ENCODE peak calls at places on chromosomes 16 and 17, in four cellular contexts. One of them, this sample, is unnamed.

GRCh38 chr17:7992924-7993323 is 9.5 kb upstream of the GUCY2D start:
- DNase-seq in mesenchymal stem cell: no peak
- DNase-seq in H1: no peak
- DNase-seq in H9: no peak
- DNase-seq in this sample: no peak

GRCh38 chr16:1196494-1196893 is 28.6 kb downstream of the TPSG1 start:
- DNase-seq in mesenchymal stem cell: no peak
- DNase-seq in H1: no peak
- DNase-seq in H9: no peak
- DNase-seq in this sample: no peak

GRCh38 chr16:16141784-16142396 is 81.4 kb downstream of the ABCC6 start:
- DNase-seq in mesenchymal stem cell: no peak
- DNase-seq in H1: no peak
- DNase-seq in H9: no peak
- DNase-seq in this sample: no peak

GRCh38 chr16:71311553-71312158 is 22.5 kb upstream of the CMTR2 start:
- DNase-seq in mesenchymal stem cell: peak
- DNase-seq in H1: peak
- DNase-seq in H9: peak
- DNase-seq in this sample: peak

GRCh38 chr16:66961065-66961744 is at the start of gene CES3:
- DNase-seq in mesenchymal stem cell: peak
- DNase-seq in H1: peak
- DNase-seq in H9: peak
- DNase-seq in this sample: peak

GRCh38 chr16:4114257-4115208 is 1.7 kb downstream of the ADCY9 start:
- DNase-seq in mesenchymal stem cell: no peak
- DNase-seq in H1: no peak
- DNase-seq in H9: no peak
- DNase-seq in this sample: no peak

GRCh38 chr17:21039839-21040575 is 2.8 kb downstream of the USP22 start:
- DNase-seq in mesenchymal stem cell: peak
- DNase-seq in H1: no peak
- DNase-seq in H9: no peak
- DNase-seq in this sample: no peak

GRCh38 chr17:72192409-72193192 is 71.8 kb downstream of the SOX9 start:
- DNase-seq in mesenchymal stem cell: peak
- DNase-seq in H1: no peak
- DNase-seq in H9: no peak
- DNase-seq in this sample: peak

GRCh38 chr17:13550291-13550690 is 51.4 kb downstream of the HS3ST3A1 start:
- DNase-seq in mesenchymal stem cell: no peak
- DNase-seq in H1: no peak
- DNase-seq in H9: no peak
- DNase-seq in this sample: no peak
- H3K4ac ChIP-seq in mesenchymal stem cell: no peak
- H3K4ac ChIP-seq in H1: no peak
- H3K4ac ChIP-seq in H9: no peak
- H3K4ac ChIP-seq in this sample: no peak

DNA sequence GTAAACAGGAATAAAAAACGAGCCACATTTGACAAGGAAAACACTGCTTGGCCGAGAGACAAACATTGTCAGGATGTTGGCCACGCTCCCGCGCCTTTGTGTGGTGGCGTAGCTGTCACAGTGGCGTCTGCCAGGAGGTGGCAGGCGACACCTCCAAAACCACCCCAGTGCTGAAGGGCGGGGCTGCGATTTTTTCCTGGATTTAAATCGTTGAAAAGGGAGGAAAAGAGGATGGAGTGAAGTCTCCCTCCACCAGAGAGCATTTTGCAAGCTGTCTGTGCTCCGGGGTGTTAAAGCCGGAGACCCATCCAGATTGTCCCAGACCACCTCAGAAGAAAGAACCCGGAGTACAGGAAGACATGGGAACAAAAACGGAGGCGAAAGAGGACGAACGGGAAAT is 12.7 kb downstream of the MRM3 start:
- DNase-seq in mesenchymal stem cell: peak
- DNase-seq in H1: no peak
- DNase-seq in H9: peak
- DNase-seq in this sample: peak
- H2AFZ ChIP-seq in mesenchymal stem cell: no peak
- H2AFZ ChIP-seq in H1: no peak
- H2AFZ ChIP-seq in H9: no peak
- H2AFZ ChIP-seq in this sample: no peak

GRCh38 chr16:86259499-86259898 is 250.8 kb upstream of the FOXF1 start:
- DNase-seq in mesenchymal stem cell: no peak
- DNase-seq in H1: no peak
- DNase-seq in H9: peak
- DNase-seq in this sample: no peak
- H3K18ac ChIP-seq in mesenchymal stem cell: peak
- H3K18ac ChIP-seq in H1: no peak
- H3K18ac ChIP-seq in H9: no peak
- H3K18ac ChIP-seq in this sample: no peak

DNA sequence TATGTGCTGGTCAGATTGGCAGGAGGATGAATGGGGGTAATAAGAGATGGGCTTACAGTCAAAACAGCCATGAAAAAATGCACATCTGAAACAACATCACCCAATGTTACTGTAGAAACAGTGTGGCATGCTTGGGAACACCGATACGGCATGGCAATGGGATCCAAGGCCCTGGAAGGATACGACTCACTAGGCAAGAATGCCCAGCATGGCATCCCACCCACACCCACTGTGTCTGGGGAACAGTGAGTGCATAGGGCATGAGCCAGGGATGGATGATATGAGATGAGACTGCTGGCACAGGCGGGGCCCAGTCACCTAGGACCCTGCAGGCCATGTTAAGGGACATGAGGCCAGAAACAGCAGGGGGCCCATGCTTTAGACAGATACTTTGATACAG is 11.5 kb downstream of the TRIM25 start:
- DNase-seq in mesenchymal stem cell: no peak
- DNase-seq in H1: no peak
- DNase-seq in H9: no peak
- DNase-seq in this sample: no peak
- H3K4ac ChIP-seq in mesenchymal stem cell: no peak
- H3K4ac ChIP-seq in H1: no peak
- H3K4ac ChIP-seq in H9: no peak
- H3K4ac ChIP-seq in this sample: no peak

GRCh38 chr17:48313096-48313495 is 116.9 kb downstream of the SKAP1 start:
- DNase-seq in mesenchymal stem cell: no peak
- DNase-seq in H1: no peak
- DNase-seq in H9: no peak
- DNase-seq in this sample: no peak
- H2AFZ ChIP-seq in mesenchymal stem cell: no peak
- H2AFZ ChIP-seq in H1: no peak
- H2AFZ ChIP-seq in H9: no peak
- H2AFZ ChIP-seq in this sample: no peak

GRCh38 chr17:81553616-81554181 is 1.5 kb upstream of the FAAP100 start:
- DNase-seq in mesenchymal stem cell: peak
- DNase-seq in H1: no peak
- DNase-seq in H9: no peak
- DNase-seq in this sample: no peak

GRCh38 chr17:81551458-81552243 is 502 bp downstream of the FAAP100 start:
- DNase-seq in mesenchymal stem cell: peak
- DNase-seq in H1: no peak
- DNase-seq in H9: no peak
- DNase-seq in this sample: peak

GRCh38 chr17:81553018-81553615 is 964 bp upstream of the FAAP100 start:
- DNase-seq in mesenchymal stem cell: peak
- DNase-seq in H1: peak
- DNase-seq in H9: peak
- DNase-seq in this sample: peak

GRCh38 chr17:81550830-81551457 is 1.2 kb downstream of the FAAP100 start:
- DNase-seq in mesenchymal stem cell: no peak
- DNase-seq in H1: no peak
- DNase-seq in H9: no peak
- DNase-seq in this sample: no peak

GRCh38 chr17:81552244-81553017 is at the start of gene FAAP100:
- DNase-seq in mesenchymal stem cell: peak
- DNase-seq in H1: no peak
- DNase-seq in H9: peak
- DNase-seq in this sample: peak
- H3K18ac ChIP-seq in mesenchymal stem cell: peak
- H3K18ac ChIP-seq in H1: peak
- H3K18ac ChIP-seq in H9: peak
- H3K18ac ChIP-seq in this sample: peak

DNA sequence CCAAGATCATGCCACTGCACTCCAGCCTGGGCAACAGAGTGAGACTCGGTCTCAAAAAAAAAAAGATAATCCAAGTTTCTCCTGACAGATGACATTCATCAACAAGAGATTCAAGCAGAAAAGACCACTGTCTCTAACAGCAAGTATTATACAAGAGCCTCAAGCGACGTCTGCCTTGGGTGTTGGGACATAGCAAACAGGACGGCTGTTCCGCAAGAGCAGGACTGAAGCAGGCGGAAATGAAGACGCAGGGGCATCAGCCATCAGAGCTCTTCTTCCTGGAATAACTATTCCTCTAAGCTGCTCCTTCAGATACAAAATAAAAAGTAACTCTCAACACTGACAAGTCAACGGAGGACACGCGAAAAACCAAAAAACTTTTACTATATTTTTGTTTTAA is 54.0 kb downstream of the ANKRD11 start:
- DNase-seq in mesenchymal stem cell: no peak
- DNase-seq in H1: no peak
- DNase-seq in H9: no peak
- DNase-seq in this sample: no peak
- H3K4ac ChIP-seq in mesenchymal stem cell: no peak
- H3K4ac ChIP-seq in H1: no peak
- H3K4ac ChIP-seq in H9: no peak
- H3K4ac ChIP-seq in this sample: peak

DNA sequence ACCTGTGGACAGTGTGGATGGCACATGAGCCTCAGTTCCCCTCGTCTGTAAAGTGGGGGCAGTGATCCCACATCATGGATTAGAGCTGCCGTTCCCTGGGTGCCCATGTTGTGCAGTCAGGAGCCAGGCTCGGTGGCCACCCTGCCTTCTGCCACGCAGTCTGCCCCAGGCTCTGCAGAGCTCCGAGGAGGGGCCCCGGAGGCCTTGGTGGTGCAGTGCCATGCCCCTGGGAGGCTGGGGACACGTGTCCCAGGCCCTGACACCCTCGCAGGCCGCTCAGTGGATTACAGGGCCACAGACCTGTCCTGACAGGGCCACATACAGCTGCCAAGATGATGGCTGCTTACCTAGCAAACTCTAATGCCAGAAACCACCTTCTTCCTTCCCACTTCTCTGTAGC is 59.7 kb upstream of the ZNF469 start:
- DNase-seq in mesenchymal stem cell: no peak
- DNase-seq in H1: no peak
- DNase-seq in H9: no peak
- DNase-seq in this sample: no peak
- H2AFZ ChIP-seq in mesenchymal stem cell: no peak
- H2AFZ ChIP-seq in H1: no peak
- H2AFZ ChIP-seq in H9: no peak
- H2AFZ ChIP-seq in this sample: no peak

GRCh38 chr16:88491560-88492310 is 38.7 kb downstream of the ZFPM1 start:
- DNase-seq in mesenchymal stem cell: no peak
- DNase-seq in H1: no peak
- DNase-seq in H9: no peak
- DNase-seq in this sample: no peak
- H3K18ac ChIP-seq in mesenchymal stem cell: no peak
- H3K18ac ChIP-seq in H1: no peak
- H3K18ac ChIP-seq in H9: no peak
- H3K18ac ChIP-seq in this sample: no peak